ENCODE peak calls at places on chromosome 7, in five cellular contexts. O is NCI-H510A treated with DMSO at 0.1 percent for 48 hours; I is sciatic nerve; Q is thyroid gland; F is stimulated activated CD4-positive, alpha-beta T cell treated with anti-CD3 and anti-CD28 coated beads, Interleukin-2, amount 100 ng/mL, for 48 hours. R is an unnamed sample.

GRCh38 chr7:110964770-110965169 is 126.2 kb upstream of the LRRN3 start:
- DNase-seq in O (no peak), Q (no peak), I (no peak), F (no peak), R (no peak)

GRCh38 chr7:9022456-9022855 is 589.0 kb downstream of the NXPH1 start:
- DNase-seq in Q (no peak), F (no peak), O (peak; percentile 19), I (no peak), R (no peak)

GRCh38 chr7:44068054-44068453 is 2.7 kb upstream of the PGAM2 start:
- DNase-seq in F (no peak), Q (no peak), O (peak; percentile 59), I (no peak), R (no peak)

GRCh38 chr7:106979551-106980357 is 64.8 kb upstream of the PRKAR2B start:
- DNase-seq in Q (no peak), I (no peak), O (no peak), F (no peak), R (no peak)

GRCh38 chr7:88001744-88002530 is 67.9 kb downstream of the ADAM22 start:
- DNase-seq in F (no peak), I (no peak), Q (no peak), O (no peak), R (no peak)

GRCh38 chr7:1532456-1533254 is 2.2 kb downstream of the MAFK start:
- DNase-seq in I (peak; percentile 84), F (no peak), O (peak; percentile 38), Q (peak; percentile 53), R (peak; percentile 92)

GRCh38 chr7:137297551-137298463 is 45.7 kb downstream of the PTN start:
- DNase-seq in I (no peak), O (no peak), Q (no peak), F (no peak), R (no peak)

GRCh38 chr7:2541291-2542010 is 13.9 kb downstream of the BRAT1 start:
- DNase-seq in I (peak; percentile 53), F (no peak), O (no peak), Q (no peak), R (peak; percentile 62)

GRCh38 chr7:148719753-148720152 is 21.1 kb downstream of the CUL1 start:
- DNase-seq in O (no peak), Q (no peak), I (no peak), F (no peak), R (no peak)

GRCh38 chr7:64630496-64630895 is 35.4 kb upstream of the ZNF107 start:
- DNase-seq in I (no peak), O (no peak), Q (peak; percentile 14), F (no peak), R (no peak)

GRCh38 chr7:131537581-131537980 is 18.8 kb downstream of the PODXL start:
- DNase-seq in O (no peak), Q (no peak), I (no peak), F (no peak), R (no peak)

GRCh38 chr7:158279539-158280466 is 307.8 kb downstream of the PTPRN2 start:
- DNase-seq in I (peak; percentile 33), O (no peak), Q (no peak), F (no peak), R (peak; percentile 51)

GRCh38 chr7:78924581-78924980 is 528.9 kb downstream of the MAGI2 start:
- DNase-seq in F (no peak), Q (no peak), I (no peak), O (no peak), R (no peak)

GRCh38 chr7:26891400-26892355 is 27.3 kb upstream of the SKAP2 start:
- DNase-seq in F (no peak), O (no peak), I (no peak), Q (no peak), R (no peak)

GRCh38 chr7:84492565-84493034 is 298.0 kb upstream of the SEMA3A start:
- DNase-seq in O (peak; percentile 15), F (no peak), Q (no peak), I (no peak), R (no peak)

GRCh38 chr7:130037703-130038102 is 13.5 kb downstream of the ZC3HC1 start:
- DNase-seq in I (no peak), Q (no peak), F (no peak), O (no peak), R (no peak)

GRCh38 chr7:11161499-11161898 is 187.8 kb downstream of the PHF14 start:
- DNase-seq in I (no peak), F (no peak), Q (no peak), O (no peak), R (no peak)

GRCh38 chr7:95608344-95609173 is 12.2 kb upstream of the PDK4 start:
- DNase-seq in O (peak; percentile 76), I (peak; percentile 91), F (no peak), Q (peak; percentile 94), R (peak; percentile 93)

GRCh38 chr7:87702326-87702725 is 74.1 kb downstream of the RUNDC3B start:
- DNase-seq in O (no peak), Q (no peak), F (no peak), I (no peak), R (no peak)

GRCh38 chr7:129434846-129435318 is 650 bp downstream of the STRIP2 start:
- DNase-seq in Q (peak; percentile 2), I (no peak), O (no peak), F (no peak), R (no peak)

GRCh38 chr7:64602518-64602917 is 39.6 kb upstream of the ZNF680 start:
- DNase-seq in I (no peak), O (no peak), Q (no peak), F (no peak), R (no peak)

GRCh38 chr7:148773344-148773743 is 74.6 kb downstream of the CUL1 start:
- DNase-seq in I (no peak), Q (no peak), F (no peak), O (peak; percentile 60), R (no peak)